ENCODE peak calls at places on chromosomes 2 and 18, in five cellular contexts. B, M, C, V and R are unnamed samples. For H3K4me1, the result is how much of the 10 kb centered on the place peaks cover.

GRCh38 chr18:75635096-75635495 is 207.6 kb upstream of the SMIM21 start:
- DNase-seq in B (no peak), M (no peak), C (no peak), V (no peak), R (no peak)

GRCh38 chr2:174024524-174025270 is 59.5 kb upstream of the SP3 start:
- DNase-seq in B (no peak), M (no peak), C (no peak), V (no peak), R (peak)

GRCh38 chr2:20215183-20216040 is 9.5 kb downstream of the SDC1 start:
- DNase-seq in B (no peak), M (no peak), C (no peak), V (peak), R (no peak)

GRCh38 chr2:170457742-170458141 is 257.4 kb upstream of the SP5 start:
- DNase-seq in B (no peak), M (no peak), C (no peak), V (no peak), R (no peak)

GRCh38 chr18:23876496-23876895 is 138.1 kb upstream of the TTC39C start:
- DNase-seq in B (no peak), M (no peak), C (no peak), V (no peak), R (no peak)

GRCh38 chr2:129892360-129892759 is 87.1 kb upstream of the RAB6C start:
- DNase-seq in B (no peak), M (no peak), C (no peak), V (no peak), R (peak)

GRCh38 chr18:42047721-42048120 is 92.7 kb downstream of the PIK3C3 start:
- DNase-seq in B (no peak), M (no peak), C (no peak), V (peak), R (no peak)

GRCh38 chr2:203740741-203741363 is 34.4 kb downstream of the CD28 start:
- DNase-seq in B (no peak), M (no peak), C (no peak), V (no peak), R (no peak)

GRCh38 chr2:146837857-146838256 is 1007.0 kb upstream of the ACVR2A start:
- DNase-seq in B (no peak), M (no peak), C (no peak), V (no peak), R (no peak)
- TF ChIP-seq CTCF in B (no peak), M (no peak), C (no peak), V (no peak), R (no peak)

GRCh38 chr2:230874876-230875275 is 10.1 kb downstream of the ITM2C start:
- DNase-seq in B (no peak), M (no peak), C (no peak), V (no peak), R (no peak)
- H3K4me1 ChIP-seq in B (under half), M (under half), C (half or more), V (under half), R (under half)

DNA sequence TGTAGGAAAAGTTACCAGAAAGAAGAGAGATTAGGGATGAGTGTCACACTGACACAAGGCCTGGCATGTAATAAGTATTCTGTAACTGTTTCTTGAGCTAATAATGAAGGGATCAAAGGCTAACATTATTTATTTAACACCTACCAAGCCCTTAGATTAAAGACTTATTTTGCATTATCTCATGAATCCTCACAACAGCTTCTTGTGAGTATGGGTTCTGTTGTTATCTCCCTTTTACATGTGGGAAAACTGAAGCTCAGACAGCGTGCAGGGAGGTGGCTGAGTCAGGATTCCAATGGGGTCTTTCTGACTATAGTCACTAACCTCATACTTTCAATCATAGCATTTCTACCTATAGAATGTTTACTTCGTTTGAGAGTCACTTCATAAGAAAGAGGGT is 79.0 kb upstream of the PROKR1 start:
- DNase-seq in B (no peak), M (peak), C (no peak), V (no peak), R (no peak)
- TF ChIP-seq JUNB in B (no peak), M (no peak), C (no peak), V (no peak), R (no peak)

DNA sequence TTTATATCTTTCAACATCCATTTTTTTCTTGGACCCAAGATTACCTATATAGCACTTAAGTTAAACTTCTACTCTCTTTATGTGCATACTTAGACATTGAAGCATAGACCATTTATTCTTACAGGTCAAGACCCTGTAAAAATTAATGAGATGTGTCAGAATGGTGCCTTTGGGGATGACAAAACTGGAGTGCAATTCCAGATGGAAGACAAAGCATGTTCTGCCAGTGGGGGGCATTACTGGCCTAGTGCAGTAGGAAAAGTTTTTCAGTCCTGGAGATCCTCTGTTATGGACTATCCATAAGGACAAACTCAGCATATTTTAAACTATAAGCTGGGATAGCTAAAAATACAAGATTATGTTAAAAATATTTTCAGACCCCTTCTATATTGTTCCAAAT is 57.8 kb upstream of the MMADHC start:
- DNase-seq in B (no peak), M (no peak), C (no peak), V (no peak), R (no peak)
- TF ChIP-seq CTCF in B (no peak), M (no peak), C (no peak), V (no peak), R (no peak)

GRCh38 chr2:42063383-42064171 is 15.8 kb downstream of the PKDCC start:
- DNase-seq in B (peak), M (no peak), C (no peak), V (peak), R (no peak)
- H3K4me1 ChIP-seq in B (under half), M (under half), C (under half), V (half or more), R (under half)

GRCh38 chr2:121860033-121860810 is 104.8 kb downstream of the TSN start:
- DNase-seq in B (peak), M (no peak), C (no peak), V (no peak), R (no peak)
- TF ChIP-seq JUNB in B (no peak), M (no peak), C (no peak), V (no peak), R (no peak)

DNA sequence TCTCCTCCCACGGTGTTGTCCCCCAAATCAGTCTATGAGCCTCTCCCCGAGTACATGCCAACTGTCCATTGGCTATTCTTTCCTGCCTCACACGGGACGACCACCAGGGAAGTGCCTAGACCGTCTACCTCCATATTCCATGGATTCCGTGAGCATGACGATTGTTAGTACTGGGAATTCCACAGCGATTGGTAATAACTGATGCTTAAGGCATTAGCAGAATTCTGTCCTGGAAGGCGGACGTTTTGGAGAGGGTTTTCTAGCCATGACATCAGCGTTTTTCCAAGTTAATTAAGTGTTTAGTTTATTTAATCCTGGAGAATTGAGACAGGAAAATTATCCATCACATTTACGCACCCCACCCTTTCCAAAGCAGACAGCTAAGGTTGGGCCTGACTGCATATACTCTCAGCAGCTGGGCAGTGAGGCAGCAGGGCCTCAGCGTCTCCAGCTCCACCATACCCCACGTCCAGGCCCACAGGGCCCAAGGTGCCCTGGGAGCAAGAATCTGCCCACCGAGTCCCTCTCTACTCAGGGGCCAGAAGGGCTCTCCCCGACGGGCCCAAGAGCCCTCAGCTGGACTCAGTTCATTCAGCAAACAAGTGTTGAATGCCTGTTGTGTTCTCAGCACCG is 126.4 kb downstream of the SEPTIN10 start:
- DNase-seq in B (peak), M (no peak), C (no peak), V (no peak), R (no peak)
- TF ChIP-seq CTCF in B (no peak), M (no peak), C (no peak), V (no peak), R (no peak)

DNA sequence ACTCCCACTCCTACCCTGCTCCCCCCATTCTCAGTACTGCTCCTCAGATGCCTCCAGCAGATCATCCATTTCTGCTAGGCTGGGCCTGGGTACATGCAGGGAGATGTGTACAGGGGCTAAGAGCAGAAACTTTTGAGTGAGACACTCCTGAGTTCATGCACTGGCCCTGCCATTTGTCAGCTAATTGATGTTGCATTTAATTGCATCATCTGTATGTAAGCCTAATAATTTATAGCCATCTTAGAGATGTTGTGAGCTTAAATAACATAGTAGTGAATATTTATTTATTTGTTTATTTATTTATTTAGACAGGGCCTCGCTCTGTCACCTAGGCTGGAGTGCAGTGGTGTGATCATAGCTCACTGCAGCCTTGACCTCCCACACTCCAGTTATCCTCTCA is 4.9 kb upstream of the CASP8 start:
- DNase-seq in B (no peak), M (no peak), C (no peak), V (no peak), R (no peak)
- H3K4me1 ChIP-seq in B (under half), M (under half), C (under half), V (under half), R (under half)

GRCh38 chr2:195660265-195660890 is 3.4 kb downstream of the SLC39A10 start:
- DNase-seq in B (peak), M (peak), C (no peak), V (peak), R (peak)

GRCh38 chr2:195657634-195658540 is 861 bp downstream of the SLC39A10 start:
- DNase-seq in B (peak), M (peak), C (no peak), V (peak), R (peak)

GRCh38 chr2:195659114-195659513 is 2.1 kb downstream of the SLC39A10 start:
- DNase-seq in B (peak), M (no peak), C (no peak), V (no peak), R (no peak)

GRCh38 chr2:195656859-195657633 is at the start of gene SLC39A10:
- DNase-seq in B (peak), M (peak), C (peak), V (peak), R (peak)

GRCh38 chr2:195658541-195658890 is 1.5 kb downstream of the SLC39A10 start:
- DNase-seq in B (peak), M (no peak), C (no peak), V (peak), R (no peak)
- TF ChIP-seq JUNB in B (peak), M (no peak), C (no peak), V (no peak), R (no peak)

GRCh38 chr2:64832926-64833325 is 156.3 kb upstream of the SLC1A4 start:
- DNase-seq in B (no peak), M (no peak), C (no peak), V (no peak), R (no peak)

GRCh38 chr2:64829522-64829921 is 159.7 kb upstream of the SLC1A4 start:
- DNase-seq in B (no peak), M (no peak), C (no peak), V (no peak), R (no peak)

GRCh38 chr2:64836566-64836965 is 152.6 kb upstream of the SLC1A4 start:
- DNase-seq in B (no peak), M (no peak), C (no peak), V (peak), R (no peak)

GRCh38 chr2:64831134-64831976 is 157.8 kb upstream of the SLC1A4 start:
- DNase-seq in B (peak), M (peak), C (peak), V (peak), R (peak)

DNA sequence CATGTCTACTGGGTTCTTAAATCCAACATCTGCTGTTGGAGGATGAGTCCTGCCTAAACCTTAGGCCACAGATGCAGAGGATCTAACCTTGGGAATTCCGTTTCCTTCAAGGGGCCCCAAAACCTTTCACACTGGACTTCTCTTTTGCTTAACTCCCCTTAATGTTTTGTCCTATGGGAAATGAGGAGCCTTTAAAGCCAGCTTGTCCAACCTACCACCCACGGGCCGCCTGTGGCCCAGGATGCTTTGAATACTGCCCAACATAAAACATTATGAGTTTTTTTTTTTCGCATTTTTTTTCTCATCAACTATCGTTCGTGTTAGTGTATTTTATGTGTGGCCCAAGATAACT is 157.2 kb upstream of the SLC1A4 start:
- DNase-seq in B (no peak), M (no peak), C (no peak), V (no peak), R (no peak)
- TF ChIP-seq CTCF in B (peak), M (no peak), C (no peak), V (no peak), R (no peak)